ENCODE peak calls at places on chromosome 22, in eight cellular contexts. A is WTC11; K is RPMI8226; Y is NB4; P is activated CD4-positive, alpha-beta T cell treated with anti-CD3 and anti-CD28 coated beads, Interleukin-2, amount 50 U/mL, for 1 hour; N is GM04504; I is stimulated activated CD8-positive, alpha-beta memory T cell treated with anti-CD3 and anti-CD28 coated beads, Interleukin-7, amount 100 ng/mL, for 48 hours; L is neural progenitor cell. G is an unnamed sample.

GRCh38 chr22:25698986-25699385 is 43.0 kb upstream of the MYO18B start:
- DNase-seq in A (no peak), K (no peak), Y (no peak), P (no peak), N (no peak), I (no peak), L (no peak), G (no peak)

GRCh38 chr22:48902001-48902869 is 925.4 kb downstream of the BRD1 start:
- DNase-seq in A (no peak), K (no peak), Y (no peak), P (no peak), N (no peak), I (no peak), L (no peak), G (no peak)

GRCh38 chr22:48105254-48105653 is 1342.8 kb downstream of the TBC1D22A start:
- DNase-seq in A (no peak), K (no peak), Y (no peak), P (no peak), N (no peak), I (no peak), L (no peak), G (no peak)

GRCh38 chr22:45878051-45878764 is 98.8 kb downstream of the WNT7B start:
- DNase-seq in A (no peak), K (peak; percentile 78), Y (peak; percentile 17), P (no peak), N (no peak), I (no peak), L (peak; percentile 75), G (peak; percentile 38)

GRCh38 chr22:34330432-34330831 is 410.2 kb upstream of the LARGE1 start:
- DNase-seq in A (no peak), K (no peak), Y (no peak), P (no peak), N (no peak), I (no peak), L (no peak), G (no peak)

GRCh38 chr22:30893434-30894370 is 74.9 kb downstream of the MORC2 start:
- DNase-seq in A (no peak), K (no peak), Y (no peak), P (no peak), N (no peak), I (no peak), L (no peak), G (no peak)

GRCh38 chr22:37792494-37792893 is 15.2 kb upstream of the GCAT start:
- DNase-seq in A (no peak), K (no peak), Y (no peak), P (no peak), N (no peak), I (no peak), L (no peak), G (no peak)

GRCh38 chr22:25076281-25076680 is 123.4 kb upstream of the CRYBB3 start:
- DNase-seq in A (no peak), K (no peak), Y (no peak), P (no peak), N (no peak), I (peak; percentile 71), L (no peak), G (peak; percentile 32)

GRCh38 chr22:48551061-48551460 is 1276.6 kb downstream of the BRD1 start:
- DNase-seq in A (no peak), K (no peak), Y (no peak), P (no peak), N (no peak), I (no peak), L (no peak), G (no peak)

GRCh38 chr22:30803679-30804078 is 109.0 kb downstream of the OSBP2 start:
- DNase-seq in A (no peak), K (no peak), Y (no peak), P (no peak), N (no peak), I (no peak), L (no peak), G (no peak)

GRCh38 chr22:41048791-41049717 is 43.3 kb upstream of the EP300 start:
- DNase-seq in A (peak; percentile 53), K (no peak), Y (no peak), P (no peak), N (peak; percentile 62), I (no peak), L (peak; percentile 74), G (peak; percentile 85)

GRCh38 chr22:25363474-25363873 is 144.0 kb downstream of the CRYBB2 start:
- DNase-seq in A (no peak), K (no peak), Y (no peak), P (no peak), N (no peak), I (no peak), L (no peak), G (no peak)

GRCh38 chr22:42202048-42202447 is 68.4 kb downstream of the TCF20 start:
- DNase-seq in A (no peak), K (no peak), Y (peak; percentile 59), P (peak; percentile 18), N (no peak), I (no peak), L (no peak), G (no peak)

GRCh38 chr22:48895831-48896765 is 931.6 kb downstream of the BRD1 start:
- DNase-seq in A (no peak), K (no peak), Y (no peak), P (no peak), N (no peak), I (no peak), L (no peak), G (no peak)

GRCh38 chr22:40400173-40400572 is 29.8 kb downstream of the SGSM3 start:
- DNase-seq in A (no peak), K (no peak), Y (peak; percentile 84), P (peak; percentile 44), N (no peak), I (peak; percentile 23), L (no peak), G (no peak)

GRCh38 chr22:22948651-22949611 is 61.3 kb downstream of the IGLL5 start:
- DNase-seq in A (no peak), K (peak; percentile 2), Y (no peak), P (no peak), N (no peak), I (no peak), L (no peak), G (no peak)

GRCh38 chr22:21652010-21652546 is 10.0 kb downstream of the SDF2L1 start:
- DNase-seq in A (peak; percentile 95), K (peak; percentile 74), Y (no peak), P (peak; percentile 74), N (peak; percentile 67), I (peak; percentile 85), L (peak; percentile 96), G (peak; percentile 93)

GRCh38 chr22:24117942-24118341 is 63.3 kb upstream of the SUSD2 start:
- DNase-seq in A (peak; percentile 53), K (peak; percentile 20), Y (peak; percentile 19), P (no peak), N (no peak), I (no peak), L (peak; percentile 43), G (peak; percentile 57)

GRCh38 chr22:38291201-38291777 is 18.5 kb upstream of the TMEM184B start:
- DNase-seq in A (no peak), K (no peak), Y (no peak), P (no peak), N (no peak), I (no peak), L (no peak), G (no peak)

GRCh38 chr22:24905909-24906308 is 40.6 kb downstream of the LHFPL7 start:
- DNase-seq in A (no peak), K (no peak), Y (no peak), P (no peak), N (no peak), I (no peak), L (no peak), G (no peak)

GRCh38 chr22:45688606-45689080 is 17.0 kb downstream of the ATXN10 start:
- DNase-seq in A (no peak), K (no peak), Y (peak; percentile 36), P (no peak), N (peak; percentile 75), I (no peak), L (no peak), G (no peak)

GRCh38 chr22:46377566-46378498 is 42.3 kb downstream of the TRMU start:
- DNase-seq in A (peak; percentile 56), K (peak; percentile 24), Y (no peak), P (no peak), N (no peak), I (no peak), L (peak; percentile 96), G (peak; percentile 92)

GRCh38 chr22:20604776-20605221 is 97.4 kb downstream of the MED15 start:
- DNase-seq in A (no peak), K (no peak), Y (no peak), P (no peak), N (no peak), I (no peak), L (no peak), G (no peak)

GRCh38 chr22:30210235-30210831 is 36.2 kb downstream of the LIF start:
- DNase-seq in A (no peak), K (no peak), Y (peak; percentile 34), P (no peak), N (no peak), I (no peak), L (peak; percentile 29), G (peak; percentile 43)

GRCh38 chr22:45192701-45193187 is 29.0 kb downstream of the NUP50 start:
- DNase-seq in A (peak; percentile 48), K (no peak), Y (no peak), P (no peak), N (no peak), I (no peak), L (peak; percentile 68), G (peak; percentile 66)

GRCh38 chr22:19448076-19448607 is 631 bp upstream of the C22orf39 start:
- DNase-seq in A (no peak), K (no peak), Y (peak; percentile 70), P (peak; percentile 5), N (no peak), I (no peak), L (peak; percentile 60), G (peak; percentile 82)

GRCh38 chr22:48886604-48887393 is 940.9 kb downstream of the BRD1 start:
- DNase-seq in A (no peak), K (no peak), Y (no peak), P (no peak), N (no peak), I (no peak), L (no peak), G (no peak)

GRCh38 chr22:17269224-17269606 is 50.0 kb upstream of the ADA2 start:
- DNase-seq in A (no peak), K (no peak), Y (no peak), P (no peak), N (no peak), I (no peak), L (no peak), G (no peak)

GRCh38 chr22:39612811-39613548 is 42.4 kb downstream of the CACNA1I start:
- DNase-seq in A (no peak), K (no peak), Y (no peak), P (peak; percentile 13), N (no peak), I (no peak), L (no peak), G (no peak)

GRCh38 chr22:40247976-40248375 is 70.3 kb downstream of the TNRC6B start:
- DNase-seq in A (no peak), K (no peak), Y (no peak), P (peak; percentile 65), N (no peak), I (peak; percentile 72), L (no peak), G (no peak)

GRCh38 chr22:46596819-46597218 is 23.4 kb upstream of the GRAMD4 start:
- DNase-seq in A (peak; percentile 49), K (no peak), Y (no peak), P (no peak), N (no peak), I (no peak), L (no peak), G (peak; percentile 78)

GRCh38 chr22:49322861-49323622 is 504.6 kb downstream of the BRD1 start:
- DNase-seq in A (no peak), K (no peak), Y (no peak), P (no peak), N (no peak), I (no peak), L (no peak), G (no peak)

GRCh38 chr22:23882370-23882769 is 11.8 kb upstream of the MIF start:
- DNase-seq in A (no peak), K (no peak), Y (no peak), P (no peak), N (no peak), I (no peak), L (no peak), G (no peak)

GRCh38 chr22:24465566-24465965 is 29.6 kb upstream of the UPB1 start:
- DNase-seq in A (no peak), K (no peak), Y (peak; percentile 55), P (no peak), N (no peak), I (no peak), L (no peak), G (peak; percentile 92)

G was measured in mesendoderm.